ENCODE peak calls at places on chromosomes 5 and 9, in seven cellular contexts. G is right cardiac atrium; L is CD4-positive, alpha-beta memory T cell; Y is spleen; M is stomach; V is A549; S is upper lobe of right lung. C is an unnamed sample. For H3K4me1, the result is how much of the 10 kb centered on the place peaks cover.

GRCh38 chr9:94864862-94865435 is 138.4 kb downstream of the AOPEP start:
- DNase-seq in G (no peak), L (no peak), Y (no peak), M (no peak), V (no peak), S (no peak), C (no peak)

GRCh38 chr9:91119147-91119546 is 242.6 kb downstream of the AUH start:
- DNase-seq in G (no peak), L (no peak), Y (no peak), M (no peak), V (no peak), S (no peak), C (no peak)

GRCh38 chr5:89595065-89595464 is 712.1 kb upstream of the MEF2C start:
- DNase-seq in G (no peak), L (no peak), Y (no peak), M (no peak), V (no peak), S (no peak), C (no peak)

GRCh38 chr5:56540266-56540665 is 275.1 kb upstream of the MAP3K1 start:
- DNase-seq in G (no peak), L (no peak), Y (no peak), M (no peak), V (no peak), S (no peak), C (no peak)

GRCh38 chr9:78031271-78031825 is at the start of gene GNAQ:
- DNase-seq in G (peak), L (no peak), Y (peak), M (no peak), V (no peak), S (peak), C (peak)

GRCh38 chr9:127143920-127144465 is 21.6 kb upstream of the ANGPTL2 start:
- DNase-seq in G (no peak), L (no peak), Y (no peak), M (peak), V (no peak), S (no peak), C (no peak)

GRCh38 chr5:167307042-167307441 is 984.4 kb upstream of the WWC1 start:
- DNase-seq in G (no peak), L (no peak), Y (no peak), M (no peak), V (no peak), S (no peak), C (no peak)

GRCh38 chr5:117690603-117691002 is 1116.0 kb upstream of the SEMA6A start:
- DNase-seq in G (peak), L (no peak), Y (no peak), M (no peak), V (no peak), S (no peak), C (no peak)

GRCh38 chr5:93925321-93925720 is 183.9 kb upstream of the POU5F2 start:
- DNase-seq in G (no peak), L (no peak), Y (no peak), M (no peak), V (peak), S (no peak), C (no peak)

GRCh38 chr9:91374939-91375338 is 13.2 kb upstream of the AUH start:
- DNase-seq in G (no peak), L (no peak), Y (no peak), M (no peak), V (no peak), S (no peak), C (no peak)

GRCh38 chr9:82729141-82729540 is 333.8 kb downstream of the RASEF start:
- DNase-seq in G (no peak), L (no peak), Y (no peak), M (no peak), V (no peak), S (no peak), C (no peak)

GRCh38 chr5:150582281-150582791 is 58.1 kb upstream of the SYNPO start:
- DNase-seq in G (peak), L (no peak), Y (no peak), M (peak), V (no peak), S (peak), C (peak)

GRCh38 chr5:178247481-178248456 is 15.2 kb upstream of the PHYKPL start:
- DNase-seq in G (no peak), L (no peak), Y (no peak), M (no peak), V (no peak), S (no peak), C (no peak)

GRCh38 chr5:7376889-7377288 is 19.0 kb upstream of the ADCY2 start:
- DNase-seq in G (no peak), L (no peak), Y (no peak), M (no peak), V (no peak), S (no peak), C (no peak)

GRCh38 chr9:11933926-11934325 is 759.3 kb upstream of the TYRP1 start:
- DNase-seq in G (no peak), L (no peak), Y (no peak), M (no peak), V (no peak), S (no peak), C (no peak)

GRCh38 chr9:26159575-26160392 is 481.5 kb upstream of the TUSC1 start:
- DNase-seq in G (no peak), L (no peak), Y (no peak), M (no peak), V (no peak), S (no peak), C (no peak)

GRCh38 chr9:114172981-114173833 is 17.9 kb downstream of the COL27A1 start:
- DNase-seq in G (peak), L (no peak), Y (peak), M (no peak), V (no peak), S (no peak), C (peak)

GRCh38 chr5:155959082-155959481 is 367.9 kb upstream of the SGCD start:
- DNase-seq in G (no peak), L (no peak), Y (no peak), M (no peak), V (no peak), S (no peak), C (no peak)

GRCh38 chr5:90162324-90162723 is 247.2 kb downstream of the CETN3 start:
- DNase-seq in G (no peak), L (no peak), Y (no peak), M (no peak), V (no peak), S (no peak), C (no peak)

GRCh38 chr9:4299006-4299795 is 667 bp downstream of the GLIS3 start:
- DNase-seq in G (peak), L (peak), Y (peak), M (peak), V (peak), S (peak), C (peak)

GRCh38 chr5:143403607-143404415 is at the start of gene NR3C1:
- DNase-seq in G (peak), L (peak), Y (peak), M (peak), V (peak), S (peak), C (peak)

GRCh38 chr9:96152550-96152949 is 149.4 kb downstream of the HSD17B3 start:
- DNase-seq in G (no peak), L (no peak), Y (no peak), M (no peak), V (no peak), S (no peak), C (no peak)

GRCh38 chr9:130846487-130847305 is 11.6 kb downstream of the ABL1 start:
- DNase-seq in G (peak), L (no peak), Y (peak), M (peak), V (peak), S (no peak), C (peak)

GRCh38 chr5:109645591-109646236 is 44.0 kb upstream of the MAN2A1 start:
- DNase-seq in G (no peak), L (no peak), Y (no peak), M (no peak), V (no peak), S (no peak), C (no peak)

GRCh38 chr5:138639326-138639725 is 64.1 kb upstream of the HSPA9 start:
- DNase-seq in G (no peak), L (no peak), Y (no peak), M (no peak), V (no peak), S (no peak), C (no peak)

GRCh38 chr9:123031963-123032362 is 1.5 kb upstream of the GPR21 start:
- DNase-seq in G (no peak), L (no peak), Y (no peak), M (no peak), V (no peak), S (no peak), C (no peak)

GRCh38 chr5:31767335-31768031 is 128.6 kb downstream of the PDZD2 start:
- DNase-seq in G (no peak), L (no peak), Y (no peak), M (no peak), V (no peak), S (no peak), C (no peak)

GRCh38 chr9:129242191-129242953 is 64.3 kb upstream of the IER5L start:
- DNase-seq in G (peak), L (no peak), Y (peak), M (no peak), V (no peak), S (peak), C (peak)

GRCh38 chr9:75615284-75615683 is 275.2 kb upstream of the PCSK5 start:
- DNase-seq in G (no peak), L (no peak), Y (no peak), M (no peak), V (no peak), S (no peak), C (no peak)

GRCh38 chr5:123559434-123559775 is 47.4 kb downstream of the CSNK1G3 start:
- DNase-seq in G (no peak), L (no peak), Y (no peak), M (no peak), V (no peak), S (no peak), C (no peak)

GRCh38 chr5:139808481-139809330 is 13.1 kb downstream of the PSD2 start:
- DNase-seq in G (peak), L (no peak), Y (peak), M (no peak), V (no peak), S (peak), C (peak)

GRCh38 chr5:5710471-5710870 is 288.0 kb downstream of the ICE1 start:
- DNase-seq in G (no peak), L (no peak), Y (no peak), M (no peak), V (no peak), S (no peak), C (no peak)

GRCh38 chr5:151213803-151214613 is 9.9 kb downstream of the CCDC69 start:
- DNase-seq in G (peak), L (peak), Y (peak), M (peak), V (no peak), S (peak), C (peak)

GRCh38 chr5:168935183-168935582 is 356.0 kb upstream of the PANK3 start:
- DNase-seq in G (no peak), L (no peak), Y (no peak), M (no peak), V (no peak), S (no peak), C (no peak)

GRCh38 chr5:155252717-155253116 is 239.2 kb downstream of the KIF4B start:
- DNase-seq in G (no peak), L (no peak), Y (no peak), M (no peak), V (no peak), S (no peak), C (no peak)

GRCh38 chr9:72579880-72580570 is 58.6 kb downstream of the TMC1 start:
- DNase-seq in G (no peak), L (no peak), Y (no peak), M (no peak), V (no peak), S (no peak), C (no peak)

GRCh38 chr5:52859619-52860018 is 71.9 kb downstream of the ITGA1 start:
- DNase-seq in G (no peak), L (no peak), Y (no peak), M (no peak), V (no peak), S (no peak), C (no peak)

GRCh38 chr9:113511856-113512761 is 48.6 kb downstream of the RGS3 start:
- DNase-seq in G (no peak), L (peak), Y (peak), M (no peak), V (no peak), S (no peak), C (no peak)

DNA sequence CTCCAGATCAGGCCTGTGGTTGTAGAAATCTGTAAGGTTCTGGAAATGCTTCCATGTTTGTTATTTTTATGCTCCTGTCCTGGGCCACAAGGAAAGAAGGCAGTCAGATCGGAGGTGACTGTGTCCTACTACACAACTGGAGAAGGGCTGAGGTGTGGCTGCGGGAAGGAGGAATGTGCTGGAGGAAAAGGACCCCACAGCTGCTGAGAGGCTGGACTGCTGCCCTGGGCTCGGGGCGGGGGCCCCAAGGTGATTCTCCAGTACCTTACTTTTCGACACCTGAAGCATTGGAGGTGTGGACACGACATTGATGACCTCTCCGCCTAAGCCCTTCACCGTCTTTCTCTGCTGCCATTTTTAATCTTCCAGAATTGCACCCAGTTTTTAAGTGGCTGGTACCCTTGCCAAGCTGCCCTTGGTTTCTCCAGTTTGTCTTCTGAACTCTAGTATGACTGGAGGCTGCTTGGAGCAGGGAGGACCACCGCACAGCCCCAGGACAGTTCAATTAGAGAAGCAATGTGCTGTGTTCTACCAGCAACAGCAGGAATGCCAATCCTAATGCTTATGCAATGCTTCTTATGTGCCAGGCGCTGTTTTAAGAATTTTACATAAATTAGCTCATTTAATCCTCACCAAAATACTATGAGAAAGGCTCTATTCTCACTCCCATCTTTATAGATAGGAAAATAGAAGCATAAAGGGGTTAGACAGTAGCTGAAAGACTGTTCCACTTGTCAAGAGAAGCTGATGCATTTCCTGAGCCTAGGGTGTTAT is 13.5 kb upstream of the ANKRD33B start:
- DNase-seq in G (no peak), L (no peak), Y (no peak), M (no peak), V (no peak), S (peak), C (no peak)
- H3K27ac ChIP-seq in G (no peak), L (no peak), Y (no peak), M (no peak), V (peak), S (no peak), C (no peak)

GRCh38 chr5:78958672-78959410 is 26.3 kb downstream of the ARSB start:
- DNase-seq in G (no peak), L (no peak), Y (no peak), M (no peak), V (no peak), S (no peak), C (no peak)
- H3K4me3 ChIP-seq in G (no peak), L (no peak), Y (no peak), M (no peak), V (no peak), S (no peak), C (no peak)

GRCh38 chr9:36487482-36488321 is 85.0 kb upstream of the MELK start:
- DNase-seq in G (peak), L (peak), Y (peak), M (peak), V (peak), S (peak), C (peak)

GRCh38 chr9:36486454-36486932 is 86.2 kb upstream of the MELK start:
- DNase-seq in G (peak), L (no peak), Y (no peak), M (no peak), V (no peak), S (no peak), C (no peak)

GRCh38 chr9:36489453-36489852 is 83.2 kb upstream of the MELK start:
- DNase-seq in G (no peak), L (no peak), Y (no peak), M (no peak), V (no peak), S (no peak), C (no peak)

GRCh38 chr9:36486933-36487481 is 85.7 kb upstream of the MELK start:
- DNase-seq in G (peak), L (peak), Y (peak), M (peak), V (peak), S (peak), C (peak)

DNA sequence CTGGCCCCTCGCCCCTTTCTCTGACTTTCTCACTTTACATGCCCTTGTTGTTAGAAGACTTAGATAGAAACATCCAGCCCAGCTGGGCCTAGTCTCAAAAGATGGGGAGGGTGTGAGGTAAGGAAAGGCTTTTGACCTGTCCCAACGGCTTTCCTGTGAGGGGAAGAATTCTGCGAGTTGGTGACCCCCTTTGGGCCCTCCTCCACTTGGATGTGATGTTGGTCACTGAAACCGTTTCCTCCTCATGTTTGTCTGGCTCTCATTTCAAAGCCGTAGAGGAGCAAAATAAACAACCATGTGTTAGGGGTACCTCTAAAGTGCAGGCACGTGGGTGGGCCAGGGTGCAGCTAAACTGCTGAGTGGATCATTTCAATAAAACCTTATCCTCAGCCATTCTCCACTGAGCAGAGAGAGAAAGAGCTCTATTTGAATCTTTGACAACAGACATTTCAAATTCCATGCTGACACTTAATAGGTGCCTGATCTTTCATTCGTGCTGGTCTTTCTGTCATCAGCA is 84.3 kb upstream of the MELK start:
- DNase-seq in G (no peak), L (no peak), Y (peak), M (no peak), V (no peak), S (no peak), C (no peak)
- H3K4me1 ChIP-seq in G (under half), L (half or more), Y (half or more), M (under half), V (under half), S (under half), C (under half)

GRCh38 chr5:115214541-115214940 is 44.8 kb upstream of the TRIM36 start:
- DNase-seq in G (no peak), L (no peak), Y (no peak), M (no peak), V (no peak), S (no peak), C (no peak)

GRCh38 chr5:115209279-115209678 is 39.6 kb upstream of the TRIM36 start:
- DNase-seq in G (no peak), L (peak), Y (no peak), M (no peak), V (no peak), S (no peak), C (peak)
- H3K27ac ChIP-seq in G (no peak), L (no peak), Y (peak), M (no peak), V (no peak), S (no peak), C (no peak)